ENCODE peak calls at places on chromosomes 11 and 22, in nine cellular contexts. N is activated T-helper 1 cell treated with Interleukin-2 at 50 U/mL for 16 hours, V is cardiac fibroblast, F is T-helper 9 cell, T is astrocyte of the spinal cord, D is foreskin keratinocyte, L is NAMALWA, J is fibroblast of lung, P is T follicular helper cell. I is an unnamed sample.

GRCh38 chr11:29008481-29008880 is 900.3 kb downstream of the METTL15 start:
- DNase-seq in N (no peak), V (peak; percentile 24), F (no peak), T (no peak), D (no peak), L (no peak), J (no peak), P (no peak), I (no peak)

GRCh38 chr22:42283288-42284229 is 13.1 kb upstream of the TCF20 start:
- DNase-seq in N (no peak), V (no peak), F (peak; percentile 41), T (no peak), D (no peak), L (no peak), J (peak; percentile 20), P (peak; percentile 44), I (no peak)

GRCh38 chr11:11849127-11849746 is 7.5 kb downstream of the USP47 start:
- DNase-seq in N (peak; percentile 30), V (peak; percentile 81), F (peak; percentile 47), T (peak; percentile 58), D (peak; percentile 60), L (peak; percentile 86), J (peak; percentile 60), P (peak; percentile 53), I (no peak)

GRCh38 chr11:76803023-76803422 is 19.9 kb downstream of the TSKU start:
- DNase-seq in N (no peak), V (peak; percentile 64), F (no peak), T (peak; percentile 60), D (no peak), L (no peak), J (no peak), P (no peak), I (peak; percentile 39)

GRCh38 chr11:15236514-15236913 is 121.8 kb downstream of the INSC start:
- DNase-seq in N (no peak), V (no peak), F (no peak), T (no peak), D (no peak), L (no peak), J (no peak), P (no peak), I (no peak)

GRCh38 chr11:19225599-19225998 is 15.1 kb downstream of the E2F8 start:
- DNase-seq in N (no peak), V (no peak), F (no peak), T (no peak), D (peak; percentile 16), L (no peak), J (no peak), P (no peak), I (no peak)

GRCh38 chr11:60679879-60680278 is 19.5 kb upstream of the MS4A8 start:
- DNase-seq in N (no peak), V (no peak), F (no peak), T (no peak), D (no peak), L (no peak), J (no peak), P (no peak), I (no peak)

GRCh38 chr11:115122274-115122673 is 381.9 kb downstream of the CADM1 start:
- DNase-seq in N (no peak), V (no peak), F (no peak), T (no peak), D (no peak), L (no peak), J (no peak), P (no peak), I (no peak)

GRCh38 chr11:74611369-74611861 is 19.0 kb downstream of the POLD3 start:
- DNase-seq in N (no peak), V (peak; percentile 84), F (no peak), T (peak; percentile 75), D (no peak), L (peak; percentile 50), J (peak; percentile 70), P (no peak), I (no peak)

GRCh38 chr11:10561043-10561818 is 7.2 kb downstream of the LYVE1 start:
- DNase-seq in N (no peak), V (no peak), F (no peak), T (no peak), D (peak; percentile 42), L (no peak), J (no peak), P (no peak), I (no peak)

GRCh38 chr11:111355101-111355500 is 24.0 kb downstream of the POU2AF1 start:
- DNase-seq in N (no peak), V (no peak), F (no peak), T (no peak), D (no peak), L (no peak), J (no peak), P (no peak), I (no peak)

GRCh38 chr11:70567680-70568503 is 169.6 kb downstream of the CTTN start:
- DNase-seq in N (no peak), V (peak; percentile 19), F (no peak), T (peak; percentile 26), D (peak; percentile 17), L (no peak), J (peak; percentile 36), P (no peak), I (no peak)